ENCODE peak calls at places on chromosomes 16 and 17, in nine cellular contexts. U is neural progenitor cell, T is Daoy, D is AG09319, F is NCI-H748 treated with DMSO at 0.1 percent for 48 hours, C is T-cell, M is substantia nigra, R is heart right ventricle, E is C1 segment of cervical spinal cord. Z is an unnamed sample.

GRCh38 chr16:66167564-66168291 is 198.8 kb upstream of the CDH5 start:
- DNase-seq in U (peak; percentile 15), T (peak; percentile 15), D (no peak), F (no peak), C (no peak), M (no peak), R (no peak), E (no peak), Z (no peak)

GRCh38 chr16:49484454-49484853 is 110.8 kb downstream of the C16orf78 start:
- DNase-seq in U (peak; percentile 86), T (peak; percentile 69), D (no peak), F (no peak), C (no peak), M (peak; percentile 8), R (peak; percentile 81), E (peak; percentile 13), Z (no peak)

GRCh38 chr17:37741334-37742113 is 3.3 kb downstream of the HNF1B start:
- DNase-seq in U (no peak), T (no peak), D (no peak), F (no peak), C (no peak), M (no peak), R (no peak), E (no peak), Z (no peak)

GRCh38 chr17:59010026-59010425 is 96.7 kb downstream of the TRIM37 start:
- DNase-seq in U (no peak), T (no peak), D (no peak), F (no peak), C (no peak), M (no peak), R (no peak), E (no peak), Z (no peak)

GRCh38 chr16:55552621-55553020 is 13.9 kb upstream of the CAPNS2 start:
- DNase-seq in U (no peak), T (peak; percentile 47), D (no peak), F (no peak), C (no peak), M (no peak), R (no peak), E (no peak), Z (peak; percentile 40)

GRCh38 chr17:19421926-19422325 is 10.9 kb downstream of the RNF112 start:
- DNase-seq in U (no peak), T (no peak), D (peak; percentile 67), F (no peak), C (no peak), M (no peak), R (no peak), E (no peak), Z (no peak)

GRCh38 chr16:87741700-87742415 is 23.9 kb downstream of the KLHDC4 start:
- DNase-seq in U (no peak), T (no peak), D (no peak), F (no peak), C (no peak), M (no peak), R (no peak), E (no peak), Z (no peak)

GRCh38 chr16:4075534-4075933 is 40.7 kb downstream of the ADCY9 start:
- DNase-seq in U (no peak), T (no peak), D (no peak), F (no peak), C (no peak), M (no peak), R (no peak), E (no peak), Z (no peak)

GRCh38 chr16:49658491-49658890 is 197.4 kb downstream of the ZNF423 start:
- DNase-seq in U (no peak), T (peak; percentile 16), D (no peak), F (no peak), C (no peak), M (no peak), R (no peak), E (no peak), Z (no peak)

GRCh38 chr17:1005361-1005946 is 8.5 kb downstream of the TIMM22 start:
- DNase-seq in U (no peak), T (peak; percentile 83), D (peak; percentile 62), F (peak; percentile 11), C (no peak), M (peak; percentile 64), R (peak; percentile 72), E (peak; percentile 74), Z (peak; percentile 63)

GRCh38 chr16:79217375-79218011 is 383.0 kb downstream of the MAF start:
- DNase-seq in U (no peak), T (peak; percentile 25), D (no peak), F (no peak), C (no peak), M (no peak), R (no peak), E (no peak), Z (no peak)

GRCh38 chr17:13590441-13590840 is 11.3 kb downstream of the HS3ST3A1 start:
- DNase-seq in U (no peak), T (no peak), D (no peak), F (no peak), C (no peak), M (no peak), R (no peak), E (no peak), Z (no peak)

GRCh38 chr17:42521036-42521435 is 15.0 kb upstream of the NAGLU start:
- DNase-seq in U (no peak), T (peak; percentile 35), D (no peak), F (no peak), C (no peak), M (no peak), R (no peak), E (no peak), Z (no peak)

GRCh38 chr16:80914379-80915078 is 92.2 kb downstream of the CMC2 start:
- DNase-seq in U (no peak), T (no peak), D (no peak), F (no peak), C (no peak), M (no peak), R (no peak), E (no peak), Z (no peak)

GRCh38 chr17:9837551-9838471 is 12.1 kb downstream of the GLP2R start:
- DNase-seq in U (no peak), T (peak; percentile 71), D (peak; percentile 10), F (no peak), C (no peak), M (no peak), R (peak; percentile 58), E (no peak), Z (no peak)

GRCh38 chr17:55334285-55334684 is 69.5 kb downstream of the HLF start:
- DNase-seq in U (no peak), T (peak; percentile 24), D (peak; percentile 14), F (no peak), C (no peak), M (no peak), R (no peak), E (no peak), Z (no peak)

GRCh38 chr16:73000020-73000906 is 47.7 kb downstream of the ZFHX3 start:
- DNase-seq in U (no peak), T (no peak), D (no peak), F (peak; percentile 39), C (no peak), M (peak; percentile 61), R (peak; percentile 46), E (peak; percentile 68), Z (no peak)

GRCh38 chr17:58387834-58388233 is 29.5 kb downstream of the RNF43 start:
- DNase-seq in U (no peak), T (peak; percentile 64), D (no peak), F (no peak), C (no peak), M (no peak), R (no peak), E (no peak), Z (no peak)

GRCh38 chr16:84913315-84913714 is 93.5 kb downstream of the CRISPLD2 start:
- DNase-seq in U (no peak), T (no peak), D (no peak), F (no peak), C (no peak), M (no peak), R (no peak), E (no peak), Z (no peak)

GRCh38 chr16:4176794-4177438 is 60.7 kb upstream of the ADCY9 start:
- DNase-seq in U (no peak), T (peak; percentile 66), D (no peak), F (no peak), C (no peak), M (no peak), R (no peak), E (no peak), Z (no peak)

GRCh38 chr17:50364715-50365114 is 8.3 kb downstream of the MRPL27 start:
- DNase-seq in U (peak; percentile 26), T (no peak), D (no peak), F (no peak), C (no peak), M (no peak), R (no peak), E (no peak), Z (no peak)

GRCh38 chr17:40540448-40540847 is 24.8 kb downstream of the CCR7 start:
- DNase-seq in U (no peak), T (no peak), D (no peak), F (no peak), C (peak; percentile 43), M (no peak), R (no peak), E (no peak), Z (no peak)

GRCh38 chr17:65723356-65723928 is 162.0 kb upstream of the AXIN2 start:
- DNase-seq in U (no peak), T (no peak), D (no peak), F (no peak), C (no peak), M (no peak), R (no peak), E (no peak), Z (no peak)